ENCODE peak calls at places on chromosomes 4 and X, in ten cellular contexts. N, H, V, T, X, O, Z, J, E and U are unnamed samples.

GRCh38 chrX:9458516-9459078 is 6.3 kb upstream of the TBL1X start:
- DNase-seq in N (no peak), H (no peak), V (no peak), T (no peak), X (no peak), O (no peak), Z (no peak), J (no peak), E (no peak), U (no peak)

GRCh38 chrX:17859609-17860178 is 1.4 kb downstream of the RAI2 start:
- DNase-seq in N (no peak), H (no peak), V (no peak), T (no peak), X (no peak), O (no peak), Z (no peak), J (no peak), E (peak), U (no peak)

GRCh38 chrX:109843963-109844751 is 111.1 kb upstream of the ACSL4 start:
- DNase-seq in N (no peak), H (no peak), V (no peak), T (peak), X (no peak), O (no peak), Z (no peak), J (no peak), E (no peak), U (no peak)

GRCh38 chr4:147103403-147103946 is 157.8 kb upstream of the TTC29 start:
- DNase-seq in N (peak), H (peak), V (peak), T (no peak), X (peak), O (peak), Z (peak), J (no peak), E (no peak), U (no peak)

GRCh38 chr4:141620715-141621114 is 15.7 kb upstream of the IL15 start:
- DNase-seq in N (no peak), H (no peak), V (no peak), T (no peak), X (no peak), O (no peak), Z (no peak), J (no peak), E (no peak), U (no peak)

GRCh38 chrX:11349020-11349419 is 55.8 kb downstream of the AMELX start:
- DNase-seq in N (no peak), H (no peak), V (no peak), T (no peak), X (no peak), O (no peak), Z (no peak), J (no peak), E (no peak), U (no peak)

GRCh38 chrX:53284684-53285447 is 3.5 kb upstream of the IQSEC2 start:
- DNase-seq in N (no peak), H (peak), V (peak), T (peak), X (peak), O (peak), Z (peak), J (peak), E (peak), U (peak)

GRCh38 chrX:129522184-129523059 is 868 bp downstream of the SMARCA1 start:
- DNase-seq in N (no peak), H (peak), V (peak), T (peak), X (peak), O (peak), Z (peak), J (peak), E (no peak), U (no peak)

GRCh38 chr4:183444953-183445543 is 612 bp downstream of the CDKN2AIP start:
- DNase-seq in N (no peak), H (peak), V (peak), T (peak), X (peak), O (no peak), Z (peak), J (peak), E (no peak), U (no peak)

GRCh38 chr4:113764720-113765264 is 3.3 kb upstream of the CAMK2D start:
- DNase-seq in N (no peak), H (no peak), V (no peak), T (no peak), X (no peak), O (no peak), Z (no peak), J (no peak), E (no peak), U (no peak)

GRCh38 chr4:1910643-1911042 is 39.5 kb downstream of the NSD2 start:
- DNase-seq in N (no peak), H (no peak), V (no peak), T (peak), X (peak), O (peak), Z (peak), J (peak), E (no peak), U (no peak)

GRCh38 chrX:119041175-119041574 is 31.6 kb upstream of the CT47C1 start:
- DNase-seq in N (no peak), H (peak), V (peak), T (no peak), X (peak), O (peak), Z (peak), J (no peak), E (no peak), U (no peak)

GRCh38 chrX:71253253-71254091 is 468 bp downstream of the ZMYM3 start:
- DNase-seq in N (no peak), H (no peak), V (no peak), T (peak), X (peak), O (no peak), Z (peak), J (peak), E (no peak), U (peak)
- TF ChIP-seq CTCF in N (peak), H (peak), V (peak), T (peak), X (peak), O (peak), Z (peak), J (peak), E (peak), U (peak)

DNA sequence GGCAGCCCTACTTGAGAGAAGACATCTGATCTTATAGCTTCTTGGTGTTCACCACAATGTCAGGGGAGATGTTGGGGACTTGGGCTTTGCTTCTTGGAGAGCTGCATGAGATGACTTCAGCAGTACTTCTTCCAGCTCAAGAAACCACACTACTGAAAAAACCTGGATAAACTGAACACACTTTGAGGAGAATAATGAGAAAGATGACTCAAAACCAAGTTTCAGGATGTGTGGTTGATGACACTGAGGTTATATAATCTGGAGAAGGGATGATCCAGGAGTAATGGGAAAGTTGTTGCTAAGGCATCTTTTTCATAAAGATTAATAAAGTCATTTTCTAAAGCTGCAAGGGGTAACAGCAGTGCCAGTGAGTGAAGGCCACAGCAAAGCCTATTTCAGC is 58.4 kb upstream of the PNPLA4 start:
- DNase-seq in N (no peak), H (no peak), V (no peak), T (no peak), X (no peak), O (peak), Z (peak), J (no peak), E (no peak), U (no peak)
- TF ChIP-seq CTCF in N (no peak), H (no peak), V (no peak), T (no peak), X (no peak), O (no peak), Z (no peak), J (no peak), E (no peak), U (no peak)

GRCh38 chrX:153400146-153401132 is 711 bp downstream of the PNMA6E start:
- DNase-seq in N (no peak), H (no peak), V (no peak), T (peak), X (peak), O (no peak), Z (no peak), J (no peak), E (peak), U (peak)
- TF ChIP-seq CTCF in N (peak), H (peak), V (peak), T (peak), X (peak), O (peak), Z (peak), J (peak), E (peak), U (peak)

DNA sequence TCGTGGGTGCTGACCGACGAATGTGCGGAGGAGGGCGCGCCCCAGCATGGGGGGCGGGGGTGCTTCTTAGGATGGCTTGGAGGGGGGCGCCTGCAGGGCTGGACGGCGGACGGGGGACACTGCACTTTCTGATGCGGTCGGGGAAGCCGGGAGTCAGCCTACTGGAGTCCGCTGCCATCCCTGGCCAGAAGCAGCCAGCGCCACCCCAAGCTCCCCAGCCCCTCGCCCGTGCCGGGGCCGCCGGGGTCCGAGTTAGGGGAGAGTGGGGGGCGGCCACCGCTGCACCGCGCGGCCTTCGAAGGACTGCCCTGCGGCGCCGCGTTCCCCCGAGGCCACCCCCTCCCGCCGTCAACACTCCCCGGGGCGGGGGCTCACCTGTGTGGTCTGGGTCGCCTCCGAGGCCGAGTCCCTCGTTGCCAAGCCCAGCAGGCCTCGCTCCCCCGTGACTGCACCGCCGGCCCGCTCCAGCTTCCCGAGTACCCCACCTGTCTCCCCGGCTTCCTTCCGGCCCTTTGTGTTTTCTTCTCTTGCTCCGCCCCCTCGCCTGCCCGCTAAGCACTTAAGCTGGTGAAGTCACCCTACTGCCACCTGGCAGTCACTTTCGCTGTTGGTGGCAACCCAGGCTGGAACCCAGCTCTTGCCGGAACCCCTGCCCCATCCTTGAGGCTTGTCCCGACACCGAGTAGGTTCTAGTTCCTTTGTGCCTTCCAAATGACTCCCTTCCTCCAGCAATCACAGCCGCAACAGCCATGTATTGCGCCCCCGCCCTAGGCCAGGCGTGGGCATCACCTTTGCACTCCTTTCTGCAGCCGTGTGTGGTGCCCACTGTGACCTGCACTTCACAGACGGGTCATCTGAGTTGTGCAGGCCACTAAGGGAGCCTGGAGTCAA is at the start of gene OCIAD2:
- DNase-seq in N (peak), H (peak), V (peak), T (peak), X (peak), O (peak), Z (peak), J (peak), E (peak), U (peak)
- TF ChIP-seq CTCF in N (peak), H (no peak), V (peak), T (no peak), X (no peak), O (no peak), Z (peak), J (peak), E (peak), U (no peak)

GRCh38 chr4:118972167-118972566 is 83.5 kb downstream of the SYNPO2 start:
- DNase-seq in N (no peak), H (no peak), V (peak), T (no peak), X (no peak), O (no peak), Z (no peak), J (no peak), E (no peak), U (no peak)

GRCh38 chr4:118967393-118967792 is 78.7 kb downstream of the SYNPO2 start:
- DNase-seq in N (no peak), H (peak), V (no peak), T (no peak), X (peak), O (peak), Z (peak), J (no peak), E (no peak), U (no peak)

GRCh38 chr4:118968813-118969212 is 80.2 kb downstream of the SYNPO2 start:
- DNase-seq in N (no peak), H (no peak), V (no peak), T (no peak), X (no peak), O (no peak), Z (no peak), J (no peak), E (no peak), U (no peak)

GRCh38 chr4:118968006-118968405 is 79.4 kb downstream of the SYNPO2 start:
- DNase-seq in N (no peak), H (peak), V (peak), T (no peak), X (peak), O (peak), Z (no peak), J (no peak), E (no peak), U (no peak)

GRCh38 chr4:118969359-118969758 is 80.7 kb downstream of the SYNPO2 start:
- DNase-seq in N (no peak), H (peak), V (peak), T (no peak), X (peak), O (peak), Z (peak), J (no peak), E (no peak), U (no peak)
- TF ChIP-seq CTCF in N (peak), H (peak), V (peak), T (no peak), X (peak), O (peak), Z (peak), J (peak), E (no peak), U (no peak)

DNA sequence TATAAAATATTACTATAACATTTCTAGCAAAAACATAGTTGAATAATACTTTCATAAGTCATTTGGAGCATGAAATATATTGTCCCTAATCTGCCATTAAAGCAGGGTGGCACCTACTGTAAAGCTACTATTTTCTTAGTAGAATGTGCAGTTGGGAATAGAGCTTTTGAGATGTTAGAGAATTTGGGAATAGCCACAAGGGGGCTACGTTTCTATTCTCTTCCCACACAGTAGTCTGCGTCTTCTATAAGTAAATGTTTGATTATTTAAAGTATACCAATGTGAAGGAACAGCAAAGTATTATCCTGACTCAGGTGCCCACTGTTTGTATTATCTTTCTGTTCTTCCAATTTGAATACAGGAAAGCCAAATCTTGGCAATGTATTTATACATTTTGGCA is 323.2 kb upstream of the GIMD1 start:
- DNase-seq in N (no peak), H (no peak), V (no peak), T (no peak), X (peak), O (no peak), Z (no peak), J (no peak), E (no peak), U (no peak)
- TF ChIP-seq CTCF in N (peak), H (no peak), V (no peak), T (no peak), X (peak), O (no peak), Z (no peak), J (peak), E (no peak), U (no peak)

GRCh38 chr4:82715731-82716617 is 82.6 kb downstream of the SCD5 start:
- DNase-seq in N (no peak), H (no peak), V (no peak), T (no peak), X (peak), O (peak), Z (peak), J (no peak), E (no peak), U (no peak)

GRCh38 chr4:82726601-82727000 is 72.0 kb downstream of the SCD5 start:
- DNase-seq in N (no peak), H (no peak), V (no peak), T (no peak), X (no peak), O (no peak), Z (no peak), J (no peak), E (no peak), U (no peak)

GRCh38 chr4:82718067-82718935 is 80.3 kb downstream of the SCD5 start:
- DNase-seq in N (no peak), H (peak), V (peak), T (no peak), X (peak), O (no peak), Z (no peak), J (no peak), E (no peak), U (no peak)

GRCh38 chr4:82721819-82722423 is 76.7 kb downstream of the SCD5 start:
- DNase-seq in N (no peak), H (no peak), V (peak), T (peak), X (no peak), O (no peak), Z (peak), J (no peak), E (no peak), U (no peak)
- TF ChIP-seq CTCF in N (peak), H (no peak), V (peak), T (no peak), X (peak), O (peak), Z (peak), J (peak), E (no peak), U (peak)

DNA sequence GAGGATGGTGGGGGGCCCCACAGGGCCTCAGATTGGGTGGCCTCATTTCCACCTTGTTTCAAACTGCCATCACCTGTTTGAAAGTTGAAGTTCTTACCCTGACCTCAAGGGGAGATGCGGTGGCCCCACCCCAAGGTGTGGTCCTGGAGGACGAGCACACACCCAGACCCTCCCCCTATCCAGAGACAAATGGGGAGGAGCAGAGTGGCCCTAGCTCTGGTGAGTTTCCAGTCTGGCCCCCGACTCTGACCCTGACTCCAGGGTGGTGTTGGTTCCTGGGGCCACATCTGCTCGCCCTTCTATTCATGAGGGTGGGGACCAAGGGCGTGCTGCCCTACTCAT is 36.3 kb upstream of the ADRA2C start:
- DNase-seq in N (no peak), H (no peak), V (no peak), T (no peak), X (no peak), O (no peak), Z (no peak), J (no peak), E (peak), U (no peak)
- TF ChIP-seq CTCF in N (no peak), H (no peak), V (no peak), T (no peak), X (no peak), O (no peak), Z (no peak), J (no peak), E (no peak), U (no peak)

GRCh38 chr4:166600264-166600663 is 634.0 kb downstream of the SPOCK3 start:
- DNase-seq in N (no peak), H (no peak), V (no peak), T (no peak), X (no peak), O (no peak), Z (no peak), J (no peak), E (no peak), U (no peak)

DNA sequence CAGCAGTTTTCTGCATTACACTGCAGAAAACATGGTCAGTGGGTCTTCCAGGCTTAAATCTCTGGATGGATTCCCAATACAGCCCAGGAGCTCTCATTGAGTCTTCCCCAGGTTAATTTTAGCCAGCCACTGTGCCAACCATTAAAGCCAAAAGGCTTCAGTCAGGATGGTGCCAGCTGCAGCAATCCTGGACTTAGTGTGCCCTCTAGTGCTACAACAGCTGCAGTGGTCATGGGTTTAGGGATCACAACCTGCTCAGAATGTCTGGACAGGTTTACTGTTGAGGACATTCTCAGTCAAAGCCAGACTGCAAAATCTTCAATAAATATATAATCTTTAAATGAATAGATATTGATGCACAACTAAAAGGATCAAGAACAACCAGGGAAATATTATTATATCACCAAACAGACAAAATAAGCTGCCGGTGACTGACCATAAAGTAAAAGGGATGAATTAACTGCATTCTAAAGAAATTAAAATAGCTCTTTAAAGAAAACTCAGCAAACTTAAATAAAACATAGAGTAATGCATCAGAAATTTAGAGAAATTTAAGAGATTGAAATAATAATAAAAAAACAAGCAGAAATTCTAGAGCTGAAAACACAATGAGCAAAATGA is 639.9 kb downstream of the SPOCK3 start:
- DNase-seq in N (no peak), H (no peak), V (no peak), T (peak), X (peak), O (peak), Z (peak), J (peak), E (no peak), U (no peak)
- TF ChIP-seq CTCF in N (peak), H (peak), V (peak), T (no peak), X (peak), O (peak), Z (peak), J (peak), E (no peak), U (no peak)